ENCODE peak calls at places on chromosomes 11 and 22, in nine cellular contexts. One of them, this sample, is unnamed.

GRCh38 chr11:80155412-80156017 is 714.7 kb upstream of the TENM4 start:
- DNase-seq in ELR: peak; percentile 57
- DNase-seq in amygdala: no peak
- DNase-seq in AG20443: peak; percentile 28
- DNase-seq in stimulated activated CD4-positive, alpha-beta T cell treated with anti-CD3 and anti-CD28 coated beads, Interleukin-1b, Interleukin-23, amount 100 ng/mL, for 24 hours: no peak
- DNase-seq in Calu3: no peak
- DNase-seq in chondrocyte: no peak
- DNase-seq in thoracic aorta: no peak
- DNase-seq in activated CD8-positive, alpha-beta memory T cell treated with anti-CD3 and anti-CD28 coated beads, Interleukin-2, amount 10 ng/mL, durations not matched to agents 7 days and 5 days: no peak
- DNase-seq in this sample: no peak

GRCh38 chr11:111066861-111067260 is 178.7 kb upstream of the POU2AF2 start:
- DNase-seq in ELR: no peak
- DNase-seq in amygdala: no peak
- DNase-seq in AG20443: no peak
- DNase-seq in stimulated activated CD4-positive, alpha-beta T cell treated with anti-CD3 and anti-CD28 coated beads, Interleukin-1b, Interleukin-23, amount 100 ng/mL, for 24 hours: no peak
- DNase-seq in Calu3: no peak
- DNase-seq in chondrocyte: no peak
- DNase-seq in thoracic aorta: no peak
- DNase-seq in activated CD8-positive, alpha-beta memory T cell treated with anti-CD3 and anti-CD28 coated beads, Interleukin-2, amount 10 ng/mL, durations not matched to agents 7 days and 5 days: no peak
- DNase-seq in this sample: no peak

GRCh38 chr11:79404325-79404724 is 36.5 kb downstream of the TENM4 start:
- DNase-seq in ELR: no peak
- DNase-seq in amygdala: no peak
- DNase-seq in AG20443: no peak
- DNase-seq in stimulated activated CD4-positive, alpha-beta T cell treated with anti-CD3 and anti-CD28 coated beads, Interleukin-1b, Interleukin-23, amount 100 ng/mL, for 24 hours: no peak
- DNase-seq in Calu3: no peak
- DNase-seq in chondrocyte: no peak
- DNase-seq in thoracic aorta: no peak
- DNase-seq in activated CD8-positive, alpha-beta memory T cell treated with anti-CD3 and anti-CD28 coated beads, Interleukin-2, amount 10 ng/mL, durations not matched to agents 7 days and 5 days: no peak
- DNase-seq in this sample: no peak

GRCh38 chr11:74069146-74070046 is 60.5 kb upstream of the UCP3 start:
- DNase-seq in ELR: no peak
- DNase-seq in amygdala: no peak
- DNase-seq in AG20443: peak; percentile 20
- DNase-seq in stimulated activated CD4-positive, alpha-beta T cell treated with anti-CD3 and anti-CD28 coated beads, Interleukin-1b, Interleukin-23, amount 100 ng/mL, for 24 hours: no peak
- DNase-seq in Calu3: peak; percentile 61
- DNase-seq in chondrocyte: no peak
- DNase-seq in thoracic aorta: no peak
- DNase-seq in activated CD8-positive, alpha-beta memory T cell treated with anti-CD3 and anti-CD28 coated beads, Interleukin-2, amount 10 ng/mL, durations not matched to agents 7 days and 5 days: no peak
- DNase-seq in this sample: no peak

GRCh38 chr22:48950151-48950915 is 877.3 kb downstream of the BRD1 start:
- DNase-seq in ELR: no peak
- DNase-seq in amygdala: no peak
- DNase-seq in AG20443: no peak
- DNase-seq in stimulated activated CD4-positive, alpha-beta T cell treated with anti-CD3 and anti-CD28 coated beads, Interleukin-1b, Interleukin-23, amount 100 ng/mL, for 24 hours: no peak
- DNase-seq in Calu3: no peak
- DNase-seq in chondrocyte: peak; percentile 88
- DNase-seq in thoracic aorta: no peak
- DNase-seq in activated CD8-positive, alpha-beta memory T cell treated with anti-CD3 and anti-CD28 coated beads, Interleukin-2, amount 10 ng/mL, durations not matched to agents 7 days and 5 days: peak; percentile 16
- DNase-seq in this sample: no peak

GRCh38 chr11:121844016-121844415 is 272.0 kb downstream of the BLID start:
- DNase-seq in ELR: no peak
- DNase-seq in amygdala: no peak
- DNase-seq in AG20443: no peak
- DNase-seq in stimulated activated CD4-positive, alpha-beta T cell treated with anti-CD3 and anti-CD28 coated beads, Interleukin-1b, Interleukin-23, amount 100 ng/mL, for 24 hours: no peak
- DNase-seq in Calu3: no peak
- DNase-seq in chondrocyte: no peak
- DNase-seq in thoracic aorta: no peak
- DNase-seq in activated CD8-positive, alpha-beta memory T cell treated with anti-CD3 and anti-CD28 coated beads, Interleukin-2, amount 10 ng/mL, durations not matched to agents 7 days and 5 days: no peak
- DNase-seq in this sample: no peak

GRCh38 chr11:62753736-62754603 is at the start of gene ZBTB3:
- DNase-seq in ELR: peak; percentile 99
- DNase-seq in amygdala: peak; percentile 99
- DNase-seq in AG20443: peak; percentile 96
- DNase-seq in stimulated activated CD4-positive, alpha-beta T cell treated with anti-CD3 and anti-CD28 coated beads, Interleukin-1b, Interleukin-23, amount 100 ng/mL, for 24 hours: peak; percentile 95
- DNase-seq in Calu3: peak; percentile 96
- DNase-seq in chondrocyte: peak; percentile 98
- DNase-seq in thoracic aorta: peak; percentile 96
- DNase-seq in activated CD8-positive, alpha-beta memory T cell treated with anti-CD3 and anti-CD28 coated beads, Interleukin-2, amount 10 ng/mL, durations not matched to agents 7 days and 5 days: peak; percentile 99
- DNase-seq in this sample: peak; percentile 96

GRCh38 chr11:110349109-110349996 is 52.9 kb upstream of the RDX start:
- DNase-seq in ELR: no peak
- DNase-seq in amygdala: no peak
- DNase-seq in AG20443: no peak
- DNase-seq in stimulated activated CD4-positive, alpha-beta T cell treated with anti-CD3 and anti-CD28 coated beads, Interleukin-1b, Interleukin-23, amount 100 ng/mL, for 24 hours: peak; percentile 67
- DNase-seq in Calu3: no peak
- DNase-seq in chondrocyte: no peak
- DNase-seq in thoracic aorta: no peak
- DNase-seq in activated CD8-positive, alpha-beta memory T cell treated with anti-CD3 and anti-CD28 coated beads, Interleukin-2, amount 10 ng/mL, durations not matched to agents 7 days and 5 days: peak; percentile 81
- DNase-seq in this sample: no peak